ENCODE peak calls at places on chromosome 17, in seven cellular contexts. One of them, this sample, is unnamed.

GRCh38 chr17:70906808-70907207 is 737.5 kb downstream of the KCNJ2 start:
- DNase-seq in stimulated activated CD4-positive, alpha-beta T cell treated with anti-CD3 and anti-CD28 coated beads, Interleukin-15, amount 100 ng/mL, for 1 hour: no peak
- DNase-seq in NT2/D1: no peak
- DNase-seq in AG04450: no peak
- DNase-seq in KG1: no peak
- DNase-seq in fibroblast of lung: peak
- DNase-seq in GM06990: no peak
- DNase-seq in this sample: no peak

GRCh38 chr17:42106009-42106408 is 6.5 kb downstream of the DHX58 start:
- DNase-seq in fibroblast of lung: no peak
- DNase-seq in AG04450: no peak
- DNase-seq in GM06990: no peak
- DNase-seq in NT2/D1: no peak
- DNase-seq in KG1: no peak
- DNase-seq in stimulated activated CD4-positive, alpha-beta T cell treated with anti-CD3 and anti-CD28 coated beads, Interleukin-15, amount 100 ng/mL, for 1 hour: no peak
- DNase-seq in this sample: no peak

GRCh38 chr17:57530508-57530907 is 214.6 kb downstream of the CCDC182 start:
- DNase-seq in NT2/D1: no peak
- DNase-seq in KG1: no peak
- DNase-seq in fibroblast of lung: no peak
- DNase-seq in AG04450: no peak
- DNase-seq in stimulated activated CD4-positive, alpha-beta T cell treated with anti-CD3 and anti-CD28 coated beads, Interleukin-15, amount 100 ng/mL, for 1 hour: no peak
- DNase-seq in GM06990: no peak
- DNase-seq in this sample: no peak

GRCh38 chr17:32283745-32284207 is 18.1 kb downstream of the RHBDL3 start:
- DNase-seq in stimulated activated CD4-positive, alpha-beta T cell treated with anti-CD3 and anti-CD28 coated beads, Interleukin-15, amount 100 ng/mL, for 1 hour: no peak
- DNase-seq in GM06990: peak
- DNase-seq in AG04450: no peak
- DNase-seq in NT2/D1: no peak
- DNase-seq in fibroblast of lung: peak
- DNase-seq in KG1: no peak
- DNase-seq in this sample: no peak

GRCh38 chr17:8857919-8858318 is 9.6 kb downstream of the PIK3R6 start:
- DNase-seq in fibroblast of lung: peak
- DNase-seq in NT2/D1: peak
- DNase-seq in GM06990: peak
- DNase-seq in AG04450: no peak
- DNase-seq in KG1: no peak
- DNase-seq in stimulated activated CD4-positive, alpha-beta T cell treated with anti-CD3 and anti-CD28 coated beads, Interleukin-15, amount 100 ng/mL, for 1 hour: no peak
- DNase-seq in this sample: no peak

GRCh38 chr17:149897-150575 is 12.7 kb downstream of the SCGB1C2 start:
- DNase-seq in stimulated activated CD4-positive, alpha-beta T cell treated with anti-CD3 and anti-CD28 coated beads, Interleukin-15, amount 100 ng/mL, for 1 hour: no peak
- DNase-seq in KG1: no peak
- DNase-seq in fibroblast of lung: no peak
- DNase-seq in AG04450: no peak
- DNase-seq in NT2/D1: no peak
- DNase-seq in GM06990: no peak
- DNase-seq in this sample: no peak

GRCh38 chr17:63798572-63799113 is 24.7 kb downstream of the DDX42 start:
- DNase-seq in fibroblast of lung: no peak
- DNase-seq in NT2/D1: no peak
- DNase-seq in KG1: no peak
- DNase-seq in AG04450: no peak
- DNase-seq in GM06990: no peak
- DNase-seq in stimulated activated CD4-positive, alpha-beta T cell treated with anti-CD3 and anti-CD28 coated beads, Interleukin-15, amount 100 ng/mL, for 1 hour: no peak
- DNase-seq in this sample: peak

GRCh38 chr17:30086896-30087295 is 29.7 kb upstream of the NSRP1 start:
- DNase-seq in stimulated activated CD4-positive, alpha-beta T cell treated with anti-CD3 and anti-CD28 coated beads, Interleukin-15, amount 100 ng/mL, for 1 hour: no peak
- DNase-seq in NT2/D1: no peak
- DNase-seq in KG1: no peak
- DNase-seq in GM06990: no peak
- DNase-seq in fibroblast of lung: no peak
- DNase-seq in AG04450: no peak
- DNase-seq in this sample: no peak

GRCh38 chr17:32523017-32523680 is 36.4 kb downstream of the CDK5R1 start:
- DNase-seq in KG1: no peak
- DNase-seq in stimulated activated CD4-positive, alpha-beta T cell treated with anti-CD3 and anti-CD28 coated beads, Interleukin-15, amount 100 ng/mL, for 1 hour: no peak
- DNase-seq in GM06990: peak
- DNase-seq in NT2/D1: no peak
- DNase-seq in AG04450: no peak
- DNase-seq in fibroblast of lung: no peak
- DNase-seq in this sample: no peak

GRCh38 chr17:38656959-38657823 is 17.6 kb downstream of the EPOP start:
- DNase-seq in stimulated activated CD4-positive, alpha-beta T cell treated with anti-CD3 and anti-CD28 coated beads, Interleukin-15, amount 100 ng/mL, for 1 hour: no peak
- DNase-seq in AG04450: no peak
- DNase-seq in NT2/D1: no peak
- DNase-seq in KG1: no peak
- DNase-seq in GM06990: peak
- DNase-seq in fibroblast of lung: no peak
- DNase-seq in this sample: no peak

GRCh38 chr17:31787082-31787481 is 72.0 kb downstream of the COPRS start:
- DNase-seq in NT2/D1: no peak
- DNase-seq in GM06990: no peak
- DNase-seq in fibroblast of lung: no peak
- DNase-seq in AG04450: no peak
- DNase-seq in KG1: no peak
- DNase-seq in stimulated activated CD4-positive, alpha-beta T cell treated with anti-CD3 and anti-CD28 coated beads, Interleukin-15, amount 100 ng/mL, for 1 hour: no peak
- DNase-seq in this sample: no peak

GRCh38 chr17:13484020-13484419 is 117.7 kb downstream of the HS3ST3A1 start:
- DNase-seq in AG04450: no peak
- DNase-seq in NT2/D1: no peak
- DNase-seq in stimulated activated CD4-positive, alpha-beta T cell treated with anti-CD3 and anti-CD28 coated beads, Interleukin-15, amount 100 ng/mL, for 1 hour: no peak
- DNase-seq in GM06990: no peak
- DNase-seq in KG1: no peak
- DNase-seq in fibroblast of lung: peak
- DNase-seq in this sample: no peak

GRCh38 chr17:35448214-35448898 is at the start of gene SLFN13:
- DNase-seq in stimulated activated CD4-positive, alpha-beta T cell treated with anti-CD3 and anti-CD28 coated beads, Interleukin-15, amount 100 ng/mL, for 1 hour: peak
- DNase-seq in NT2/D1: peak
- DNase-seq in GM06990: peak
- DNase-seq in fibroblast of lung: peak
- DNase-seq in KG1: peak
- DNase-seq in AG04450: no peak
- DNase-seq in this sample: peak

GRCh38 chr17:47225436-47225858 is 16.3 kb downstream of the MYL4 start:
- DNase-seq in NT2/D1: no peak
- DNase-seq in GM06990: no peak
- DNase-seq in AG04450: peak
- DNase-seq in stimulated activated CD4-positive, alpha-beta T cell treated with anti-CD3 and anti-CD28 coated beads, Interleukin-15, amount 100 ng/mL, for 1 hour: no peak
- DNase-seq in KG1: no peak
- DNase-seq in fibroblast of lung: peak
- DNase-seq in this sample: peak

GRCh38 chr17:8726951-8727555 is 17.6 kb downstream of the CCDC42 start:
- DNase-seq in GM06990: no peak
- DNase-seq in KG1: no peak
- DNase-seq in stimulated activated CD4-positive, alpha-beta T cell treated with anti-CD3 and anti-CD28 coated beads, Interleukin-15, amount 100 ng/mL, for 1 hour: no peak
- DNase-seq in AG04450: no peak
- DNase-seq in fibroblast of lung: peak
- DNase-seq in NT2/D1: no peak
- DNase-seq in this sample: no peak

GRCh38 chr17:38405654-38406053 is 22.6 kb upstream of the ARHGAP23 start:
- DNase-seq in stimulated activated CD4-positive, alpha-beta T cell treated with anti-CD3 and anti-CD28 coated beads, Interleukin-15, amount 100 ng/mL, for 1 hour: no peak
- DNase-seq in GM06990: no peak
- DNase-seq in fibroblast of lung: no peak
- DNase-seq in NT2/D1: no peak
- DNase-seq in KG1: no peak
- DNase-seq in AG04450: no peak
- DNase-seq in this sample: no peak

GRCh38 chr17:51085150-51085805 is 35.4 kb downstream of the SPAG9 start:
- DNase-seq in KG1: no peak
- DNase-seq in stimulated activated CD4-positive, alpha-beta T cell treated with anti-CD3 and anti-CD28 coated beads, Interleukin-15, amount 100 ng/mL, for 1 hour: no peak
- DNase-seq in GM06990: no peak
- DNase-seq in fibroblast of lung: peak
- DNase-seq in NT2/D1: no peak
- DNase-seq in AG04450: no peak
- DNase-seq in this sample: no peak

GRCh38 chr17:35314415-35315216 is 58.8 kb downstream of the SLFN11 start:
- DNase-seq in GM06990: peak
- DNase-seq in KG1: no peak
- DNase-seq in NT2/D1: no peak
- DNase-seq in stimulated activated CD4-positive, alpha-beta T cell treated with anti-CD3 and anti-CD28 coated beads, Interleukin-15, amount 100 ng/mL, for 1 hour: no peak
- DNase-seq in AG04450: no peak
- DNase-seq in fibroblast of lung: no peak
- DNase-seq in this sample: no peak

GRCh38 chr17:13688716-13689115 is 87.0 kb upstream of the HS3ST3A1 start:
- DNase-seq in KG1: no peak
- DNase-seq in GM06990: no peak
- DNase-seq in NT2/D1: no peak
- DNase-seq in stimulated activated CD4-positive, alpha-beta T cell treated with anti-CD3 and anti-CD28 coated beads, Interleukin-15, amount 100 ng/mL, for 1 hour: no peak
- DNase-seq in fibroblast of lung: no peak
- DNase-seq in AG04450: no peak
- DNase-seq in this sample: no peak

GRCh38 chr17:74654742-74655141 is 31.2 kb upstream of the CD300E start:
- DNase-seq in GM06990: no peak
- DNase-seq in stimulated activated CD4-positive, alpha-beta T cell treated with anti-CD3 and anti-CD28 coated beads, Interleukin-15, amount 100 ng/mL, for 1 hour: no peak
- DNase-seq in AG04450: no peak
- DNase-seq in NT2/D1: no peak
- DNase-seq in KG1: no peak
- DNase-seq in fibroblast of lung: no peak
- DNase-seq in this sample: no peak

GRCh38 chr17:41865596-41865893 is 322 bp upstream of the KLHL11 start:
- DNase-seq in KG1: no peak
- DNase-seq in stimulated activated CD4-positive, alpha-beta T cell treated with anti-CD3 and anti-CD28 coated beads, Interleukin-15, amount 100 ng/mL, for 1 hour: no peak
- DNase-seq in AG04450: no peak
- DNase-seq in fibroblast of lung: no peak
- DNase-seq in NT2/D1: no peak
- DNase-seq in GM06990: no peak
- DNase-seq in this sample: no peak

GRCh38 chr17:60615108-60615507 is 15.1 kb downstream of the PPM1D start:
- DNase-seq in KG1: no peak
- DNase-seq in fibroblast of lung: no peak
- DNase-seq in AG04450: no peak
- DNase-seq in GM06990: no peak
- DNase-seq in NT2/D1: no peak
- DNase-seq in stimulated activated CD4-positive, alpha-beta T cell treated with anti-CD3 and anti-CD28 coated beads, Interleukin-15, amount 100 ng/mL, for 1 hour: no peak
- DNase-seq in this sample: no peak

GRCh38 chr17:80259642-80260535 is 763 bp upstream of the RNF213 start:
- DNase-seq in GM06990: peak
- DNase-seq in KG1: no peak
- DNase-seq in fibroblast of lung: peak
- DNase-seq in AG04450: no peak
- DNase-seq in stimulated activated CD4-positive, alpha-beta T cell treated with anti-CD3 and anti-CD28 coated beads, Interleukin-15, amount 100 ng/mL, for 1 hour: peak
- DNase-seq in NT2/D1: no peak
- DNase-seq in this sample: no peak

GRCh38 chr17:29250666-29251065 is 4.0 kb downstream of the CRYBA1 start:
- DNase-seq in GM06990: no peak
- DNase-seq in AG04450: peak
- DNase-seq in KG1: no peak
- DNase-seq in NT2/D1: no peak
- DNase-seq in stimulated activated CD4-positive, alpha-beta T cell treated with anti-CD3 and anti-CD28 coated beads, Interleukin-15, amount 100 ng/mL, for 1 hour: no peak
- DNase-seq in fibroblast of lung: peak
- DNase-seq in this sample: no peak

GRCh38 chr17:21373696-21374454 is 2.3 kb upstream of the KCNJ12 start:
- DNase-seq in KG1: no peak
- DNase-seq in fibroblast of lung: no peak
- DNase-seq in AG04450: no peak
- DNase-seq in GM06990: no peak
- DNase-seq in stimulated activated CD4-positive, alpha-beta T cell treated with anti-CD3 and anti-CD28 coated beads, Interleukin-15, amount 100 ng/mL, for 1 hour: no peak
- DNase-seq in NT2/D1: no peak
- DNase-seq in this sample: no peak

GRCh38 chr17:36464765-36465088 is 21.8 kb upstream of the ZNHIT3 start:
- DNase-seq in AG04450: no peak
- DNase-seq in stimulated activated CD4-positive, alpha-beta T cell treated with anti-CD3 and anti-CD28 coated beads, Interleukin-15, amount 100 ng/mL, for 1 hour: no peak
- DNase-seq in fibroblast of lung: no peak
- DNase-seq in NT2/D1: no peak
- DNase-seq in KG1: no peak
- DNase-seq in GM06990: no peak
- DNase-seq in this sample: no peak

GRCh38 chr17:7177210-7177953 is 1.8 kb downstream of the ASGR1 start:
- DNase-seq in NT2/D1: no peak
- DNase-seq in KG1: peak
- DNase-seq in stimulated activated CD4-positive, alpha-beta T cell treated with anti-CD3 and anti-CD28 coated beads, Interleukin-15, amount 100 ng/mL, for 1 hour: peak
- DNase-seq in GM06990: no peak
- DNase-seq in AG04450: peak
- DNase-seq in fibroblast of lung: peak
- DNase-seq in this sample: no peak

GRCh38 chr17:79835470-79835899 is 3.8 kb downstream of the CBX4 start:
- DNase-seq in NT2/D1: no peak
- DNase-seq in fibroblast of lung: no peak
- DNase-seq in stimulated activated CD4-positive, alpha-beta T cell treated with anti-CD3 and anti-CD28 coated beads, Interleukin-15, amount 100 ng/mL, for 1 hour: no peak
- DNase-seq in KG1: no peak
- DNase-seq in AG04450: no peak
- DNase-seq in GM06990: no peak
- DNase-seq in this sample: no peak